ENCODE peak calls at places on chromosomes 16 and 17, in four cellular contexts. N is ovary, Y is astrocyte of the spinal cord, S is small intestine. E is an unnamed sample.

GRCh38 chr17:33375086-33375485 is 82.0 kb upstream of the ASIC2 start:
- DNase-seq in N (no peak), Y (no peak), S (no peak), E (no peak)

GRCh38 chr16:9868606-9869149 is 313.6 kb downstream of the GRIN2A start:
- DNase-seq in N (no peak), Y (no peak), S (no peak), E (no peak)

GRCh38 chr17:44829558-44830358 is at the start of gene GJC1:
- DNase-seq in N (peak; percentile 42), Y (peak; percentile 43), S (no peak), E (peak; percentile 65)

GRCh38 chr16:14658063-14658462 is 25.3 kb downstream of the BFAR start:
- DNase-seq in N (no peak), Y (no peak), S (peak; percentile 45), E (no peak)

GRCh38 chr17:18070861-18071340 is 16.8 kb upstream of the DRG2 start:
- DNase-seq in N (no peak), Y (peak; percentile 62), S (no peak), E (peak; percentile 38)

GRCh38 chr17:66915204-66915611 is 49.3 kb upstream of the CACNG4 start:
- DNase-seq in N (no peak), Y (no peak), S (peak; percentile 44), E (no peak)

GRCh38 chr17:8406174-8406573 is 8.5 kb upstream of the RNF222 start:
- DNase-seq in N (no peak), Y (no peak), S (no peak), E (no peak)

GRCh38 chr16:87458424-87458915 is 34.4 kb downstream of the ZCCHC14 start:
- DNase-seq in N (no peak), Y (no peak), S (no peak), E (no peak)

GRCh38 chr17:28777178-28777577 is 33.4 kb downstream of the TRAF4 start:
- DNase-seq in N (no peak), Y (no peak), S (no peak), E (no peak)

GRCh38 chr17:16135461-16135860 is 79.9 kb downstream of the NCOR1 start:
- DNase-seq in N (no peak), Y (no peak), S (no peak), E (no peak)

GRCh38 chr16:27367463-27368357 is 34.3 kb upstream of the IL21R start:
- DNase-seq in N (peak; percentile 72), Y (peak; percentile 61), S (peak; percentile 78), E (peak; percentile 65)

GRCh38 chr16:75106351-75107274 is 10.0 kb downstream of the LDHD start:
- DNase-seq in N (no peak), Y (no peak), S (no peak), E (no peak)

GRCh38 chr17:63446218-63446980 is at the start of gene CYB561:
- DNase-seq in N (peak; percentile 86), Y (peak; percentile 35), S (peak; percentile 83), E (peak; percentile 48)

GRCh38 chr16:64470916-64471315 is 650.9 kb downstream of the CDH11 start:
- DNase-seq in N (no peak), Y (no peak), S (no peak), E (no peak)

GRCh38 chr17:830950-831349 is 48.8 kb downstream of the MRM3 start:
- DNase-seq in N (no peak), Y (no peak), S (no peak), E (no peak)

GRCh38 chr16:2770057-2770780 is 6.9 kb downstream of the ELOB start:
- DNase-seq in N (no peak), Y (no peak), S (no peak), E (no peak)

GRCh38 chr16:79932564-79932963 is 332.0 kb upstream of the MAF start:
- DNase-seq in N (no peak), Y (no peak), S (peak; percentile 93), E (no peak)

GRCh38 chr17:299546-299945 is 53.1 kb downstream of the RPH3AL start:
- DNase-seq in N (no peak), Y (no peak), S (no peak), E (no peak)

GRCh38 chr16:88770459-88771293 is 14.3 kb downstream of the PIEZO1 start:
- DNase-seq in N (no peak), Y (peak; percentile 80), S (peak; percentile 69), E (no peak)

GRCh38 chr17:59851431-59852375 is 41.0 kb downstream of the TUBD1 start:
- DNase-seq in N (peak; percentile 69), Y (peak; percentile 90), S (no peak), E (peak; percentile 86)

DNA sequence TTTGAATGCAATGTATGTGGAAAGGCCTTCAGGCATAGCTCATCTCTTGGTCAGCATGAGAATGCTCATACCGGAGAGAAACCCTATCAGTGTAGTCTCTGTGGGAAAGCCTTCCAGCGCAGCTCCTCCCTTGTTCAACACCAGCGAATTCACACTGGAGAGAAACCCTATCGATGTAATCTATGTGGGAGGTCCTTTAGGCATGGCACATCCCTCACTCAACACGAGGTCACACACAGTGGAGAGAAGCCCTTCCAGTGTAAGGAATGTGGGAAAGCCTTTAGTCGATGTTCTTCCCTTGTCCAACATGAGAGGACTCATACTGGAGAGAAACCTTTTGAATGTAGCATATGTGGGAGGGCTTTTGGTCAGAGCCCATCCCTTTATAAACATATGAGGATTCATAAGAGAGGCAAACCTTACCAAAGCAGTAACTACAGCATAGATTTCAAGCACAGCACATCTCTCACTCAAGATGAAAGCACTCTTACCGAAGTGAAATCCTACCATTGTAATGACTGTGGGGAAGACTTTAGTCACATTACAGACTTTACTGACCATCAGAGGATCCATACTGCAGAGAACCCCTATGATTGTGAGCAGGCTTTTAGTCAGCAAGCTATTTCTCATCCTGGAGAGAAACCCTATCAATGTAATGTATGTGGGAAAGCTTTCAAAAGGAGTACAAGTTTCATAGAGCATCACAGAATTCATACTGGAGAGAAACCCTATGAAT is 24.7 kb downstream of the ZFP90 start:
- DNase-seq in N (no peak), Y (peak; percentile 1), S (no peak), E (no peak)
- H3K4me3 ChIP-seq in N (no peak overlapping the region), Y (no peak overlapping the region), S (no peak overlapping the region), E (no peak overlapping the region)

GRCh38 chr16:70779361-70779760 is 21.6 kb downstream of the VAC14 start:
- DNase-seq in N (no peak), Y (no peak), S (no peak), E (peak; percentile 10)
- H3K4me3 ChIP-seq in N (no peak overlapping the region), Y (no peak overlapping the region), S (no peak overlapping the region), E (no peak overlapping the region)

GRCh38 chr16:17465460-17465859 is 5.3 kb downstream of the XYLT1 start:
- DNase-seq in N (no peak), Y (no peak), S (no peak), E (no peak)

GRCh38 chr16:17460890-17461289 is 9.9 kb downstream of the XYLT1 start:
- DNase-seq in N (no peak), Y (no peak), S (no peak), E (peak; percentile 64)

GRCh38 chr16:17461951-17462729 is 8.6 kb downstream of the XYLT1 start:
- DNase-seq in N (no peak), Y (no peak), S (no peak), E (no peak)

GRCh38 chr16:17459903-17460521 is 10.7 kb downstream of the XYLT1 start:
- DNase-seq in N (peak; percentile 50), Y (peak; percentile 27), S (no peak), E (no peak)

GRCh38 chr16:17463335-17463734 is 7.4 kb downstream of the XYLT1 start:
- DNase-seq in N (no peak), Y (no peak), S (no peak), E (no peak)
- H3K4me3 ChIP-seq in N (no peak overlapping the region), Y (no peak overlapping the region), S (no peak overlapping the region), E (no peak overlapping the region)

GRCh38 chr16:4053663-4054479 is 62.4 kb downstream of the ADCY9 start:
- DNase-seq in N (peak; percentile 59), Y (peak; percentile 34), S (no peak), E (peak; percentile 90)
- H3K4me3 ChIP-seq in N (no peak overlapping the region), Y (no peak overlapping the region), S (no peak overlapping the region), E (peak overlapping the region; percentile 28)

GRCh38 chr17:77205396-77206124 is 64.8 kb downstream of the SEC14L1 start:
- DNase-seq in N (no peak), Y (no peak), S (no peak), E (no peak)
- H3K4me3 ChIP-seq in N (no peak overlapping the region), Y (no peak overlapping the region), S (no peak overlapping the region), E (no peak overlapping the region)